ENCODE peak calls at places on chromosomes 2 and 18, in six cellular contexts. T is PC-9, G is DMS 273 treated with DMSO at 0.1 percent for 48 hours, V is AG10803, F is pancreas, P is NCI-H1092 treated with DMSO at 0.1 percent for 48 hours. R is an unnamed sample.

GRCh38 chr2:28161466-28161865 is 231.2 kb upstream of the FOSL2 start:
- DNase-seq in T (no peak), G (no peak), V (peak), F (no peak), P (no peak), R (peak)

GRCh38 chr2:13919981-13920382 is 712.5 kb upstream of the LRATD1 start:
- DNase-seq in T (no peak), G (no peak), V (no peak), F (no peak), P (no peak), R (no peak)

GRCh38 chr2:170465241-170465640 is 249.9 kb upstream of the SP5 start:
- DNase-seq in T (peak), G (no peak), V (no peak), F (no peak), P (no peak), R (no peak)

GRCh38 chr2:150555957-150556356 is 68.5 kb upstream of the RND3 start:
- DNase-seq in T (no peak), G (no peak), V (peak), F (no peak), P (no peak), R (no peak)

GRCh38 chr18:23301971-23302370 is 151.1 kb upstream of the RIOK3 start:
- DNase-seq in T (no peak), G (no peak), V (no peak), F (no peak), P (no peak), R (no peak)

GRCh38 chr2:133167990-133168389 is 400.3 kb downstream of the NCKAP5 start:
- DNase-seq in T (no peak), G (no peak), V (peak), F (no peak), P (no peak), R (no peak)

GRCh38 chr2:11270891-11271290 is 73.5 kb downstream of the ROCK2 start:
- DNase-seq in T (no peak), G (no peak), V (peak), F (no peak), P (no peak), R (peak)

GRCh38 chr18:839224-840079 is 27.4 kb upstream of the YES1 start:
- DNase-seq in T (peak), G (peak), V (peak), F (peak), P (peak), R (peak)

GRCh38 chr18:63444567-63444966 is 22.3 kb upstream of the VPS4B start:
- DNase-seq in T (no peak), G (no peak), V (peak), F (no peak), P (no peak), R (peak)

GRCh38 chr2:46362667-46363012 is 65.4 kb downstream of the EPAS1 start:
- DNase-seq in T (no peak), G (no peak), V (peak), F (no peak), P (no peak), R (no peak)

GRCh38 chr2:112726487-112727190 is 5.8 kb downstream of the NT5DC4 start:
- DNase-seq in T (peak), G (peak), V (peak), F (peak), P (peak), R (peak)

GRCh38 chr2:45275806-45276205 is 266.6 kb upstream of the SIX2 start:
- DNase-seq in T (no peak), G (no peak), V (no peak), F (no peak), P (no peak), R (no peak)

GRCh38 chr2:231464576-231465540 is 574 bp upstream of the NCL start:
- DNase-seq in T (peak), G (peak), V (no peak), F (peak), P (peak), R (peak)